ENCODE peak calls at places on chromosomes 7 and 10, in six cellular contexts. U, Z, T, C, J and W are unnamed samples. For H3K9me3, the result is how much of the 10 kb centered on the place peaks cover.

GRCh38 chr7:107387573-107388219 is 82.2 kb upstream of the GPR22 start:
- DNase-seq in C (no peak), U (no peak), Z (peak), J (no peak), T (no peak), W (no peak)

GRCh38 chr7:155455132-155455693 is 2.7 kb upstream of the EN2 start:
- DNase-seq in T (no peak), U (no peak), C (peak), Z (no peak), J (no peak), W (no peak)

GRCh38 chr10:126878594-126878993 is 26.6 kb upstream of the DOCK1 start:
- DNase-seq in T (no peak), J (no peak), U (no peak), C (peak), Z (no peak), W (no peak)

GRCh38 chr7:49279886-49280285 is 355.5 kb downstream of the CDC14C start:
- DNase-seq in C (no peak), J (no peak), Z (no peak), T (no peak), U (no peak), W (no peak)

GRCh38 chr7:91940171-91940570 is 491 bp upstream of the AKAP9 start:
- DNase-seq in U (no peak), T (peak), J (peak), Z (no peak), C (no peak), W (peak)

GRCh38 chr10:128549192-128549591 is 423.0 kb upstream of the MKI67 start:
- DNase-seq in Z (no peak), C (no peak), T (no peak), J (no peak), U (no peak), W (no peak)

GRCh38 chr10:42982886-42983594 is 93.8 kb upstream of the RET start:
- DNase-seq in C (peak), Z (no peak), U (no peak), J (no peak), T (no peak), W (no peak)

GRCh38 chr7:27064169-27064568 is 31.6 kb downstream of the HOXA1 start:
- DNase-seq in Z (no peak), J (no peak), C (no peak), T (no peak), U (no peak), W (no peak)

GRCh38 chr10:117740696-117741222 is 198.2 kb downstream of the EMX2 start:
- DNase-seq in J (no peak), T (no peak), C (no peak), U (no peak), Z (no peak), W (no peak)

GRCh38 chr10:94397549-94398370 is 4.6 kb upstream of the TBC1D12 start:
- DNase-seq in U (no peak), J (no peak), Z (peak), T (no peak), C (no peak), W (no peak)

GRCh38 chr10:67520924-67521520 is 175.0 kb downstream of the CTNNA3 start:
- DNase-seq in C (no peak), U (no peak), J (no peak), T (peak), Z (peak), W (peak)

GRCh38 chr7:13715534-13715933 is 273.9 kb downstream of the ETV1 start:
- DNase-seq in J (no peak), Z (no peak), T (no peak), U (no peak), C (no peak), W (no peak)

GRCh38 chr7:152462995-152463713 is 27.4 kb upstream of the KMT2C start:
- DNase-seq in J (peak), T (no peak), C (no peak), Z (peak), U (no peak), W (no peak)

GRCh38 chr10:111705026-111705425 is 478.5 kb downstream of the GPAM start:
- DNase-seq in U (no peak), T (no peak), C (no peak), J (no peak), Z (no peak), W (no peak)

GRCh38 chr10:73501651-73502050 is 5.8 kb upstream of the PPP3CB start:
- DNase-seq in T (no peak), Z (peak), J (no peak), U (no peak), C (no peak), W (no peak)

GRCh38 chr10:87594181-87594580 is 65.5 kb upstream of the PAPSS2 start:
- DNase-seq in C (no peak), J (no peak), U (no peak), T (no peak), Z (no peak), W (no peak)

GRCh38 chr10:132232981-132233380 is 46.2 kb downstream of the DPYSL4 start:
- DNase-seq in U (no peak), Z (no peak), T (no peak), C (no peak), J (no peak), W (no peak)

GRCh38 chr10:69477968-69478597 is 26.8 kb downstream of the TSPAN15 start:
- DNase-seq in T (no peak), U (no peak), Z (no peak), C (no peak), J (no peak), W (no peak)

GRCh38 chr7:92768501-92769360 is 67.6 kb downstream of the CDK6 start:
- DNase-seq in C (no peak), Z (peak), U (no peak), T (no peak), J (no peak), W (peak)

GRCh38 chr7:45236666-45237065 is 79.1 kb downstream of the RAMP3 start:
- DNase-seq in Z (peak), J (no peak), U (peak), T (no peak), C (no peak), W (no peak)

GRCh38 chr10:97718659-97719142 is 5.2 kb downstream of the MARVELD1 start:
- DNase-seq in C (peak), Z (no peak), U (peak), T (peak), J (peak), W (peak)

GRCh38 chr10:22148956-22149355 is 68.9 kb downstream of the EBLN1 start:
- DNase-seq in T (no peak), C (no peak), Z (peak), J (no peak), U (no peak), W (no peak)

GRCh38 chr7:54015251-54015650 is 526.9 kb upstream of the VSTM2A start:
- DNase-seq in Z (no peak), C (no peak), J (no peak), T (no peak), U (no peak), W (no peak)

GRCh38 chr7:2437136-2437535 is 33.7 kb downstream of the CHST12 start:
- DNase-seq in U (no peak), Z (no peak), J (no peak), T (no peak), C (no peak), W (no peak)

GRCh38 chr7:289209-289755 is 688 bp upstream of the FOXL3 start:
- DNase-seq in J (no peak), T (no peak), U (no peak), Z (no peak), C (peak), W (no peak)

GRCh38 chr7:234041-234711 is 41.8 kb downstream of the FAM20C start:
- DNase-seq in T (peak), J (peak), C (no peak), Z (peak), U (no peak), W (no peak)

GRCh38 chr7:30664184-30664885 is 17.9 kb downstream of the CRHR2 start:
- DNase-seq in T (no peak), J (no peak), Z (no peak), C (peak), U (no peak), W (no peak)

GRCh38 chr10:72808001-72808400 is 85.5 kb upstream of the OIT3 start:
- DNase-seq in Z (no peak), U (no peak), J (no peak), T (no peak), C (no peak), W (no peak)

GRCh38 chr10:122557516-122557915 is 3.0 kb upstream of the DMBT1 start:
- DNase-seq in C (no peak), Z (no peak), T (no peak), J (no peak), U (no peak), W (no peak)

GRCh38 chr10:101062231-101063161 is 707 bp downstream of the KAZALD1 start:
- DNase-seq in Z (peak), U (no peak), C (peak), T (peak), J (peak), W (peak)

DNA sequence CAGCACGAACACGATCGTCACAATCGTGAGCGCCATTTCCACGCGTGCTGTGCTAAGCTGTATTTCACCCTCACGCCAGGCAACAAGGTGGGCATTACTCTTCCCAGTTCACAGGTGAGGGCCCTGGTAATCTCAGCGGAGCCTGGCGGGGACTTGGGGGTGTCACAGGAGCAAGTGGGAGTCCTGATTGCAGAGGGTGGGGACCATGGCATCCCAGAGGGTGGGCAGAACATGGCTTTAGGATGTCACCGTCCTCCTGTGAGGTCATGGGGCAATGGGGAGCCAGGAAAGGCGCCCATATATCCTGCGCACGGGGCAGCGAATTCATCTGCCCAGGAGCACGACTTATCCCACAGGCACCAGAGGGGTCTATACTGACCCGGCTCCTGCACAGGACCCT is 489.8 kb downstream of the DNAJB6 start:
- DNase-seq in T (no peak), J (no peak), Z (no peak), U (no peak), C (peak), W (no peak)
- H3K9me3 ChIP-seq in T (under half), J (under half), Z (half or more), U (under half), C (under half), W (under half)

GRCh38 chr10:113610636-113611601 is 52.9 kb downstream of the NRAP start:
- DNase-seq in Z (no peak), U (no peak), T (peak), C (no peak), J (no peak), W (no peak)
- TF ChIP-seq POLR2A in Z (no peak), U (no peak), T (no peak), C (no peak), J (no peak), W (no peak)

DNA sequence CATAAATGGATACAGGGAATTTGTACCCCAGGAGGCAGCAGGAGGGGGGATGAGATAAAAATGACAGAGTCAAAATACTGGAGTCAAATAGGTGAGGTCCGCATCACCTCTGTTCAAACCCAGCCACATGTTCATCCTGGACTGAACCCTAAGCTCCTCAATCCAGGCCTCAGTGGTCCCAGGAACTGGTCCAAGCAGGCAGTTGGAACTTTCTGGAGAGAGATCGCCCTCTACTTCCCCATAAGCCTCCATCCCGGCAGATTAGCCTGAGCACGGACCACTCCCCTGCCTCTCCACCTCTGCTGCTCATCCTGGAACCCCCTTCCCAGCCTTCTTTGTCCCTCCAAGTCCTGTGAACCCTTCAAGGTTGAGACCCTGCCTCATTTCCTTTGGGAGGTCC is 959.7 kb upstream of the ZNF722 start:
- DNase-seq in T (no peak), C (no peak), U (no peak), Z (no peak), J (no peak), W (no peak)
- H3K9me3 ChIP-seq in T (under half), C (under half), U (under half), Z (half or more), J (under half), W (under half)

GRCh38 chr7:47573758-47574472 is 8.0 kb downstream of the TNS3 start:
- DNase-seq in C (no peak), T (no peak), Z (peak), J (peak), U (no peak), W (peak)

GRCh38 chr7:47572101-47572460 is 9.8 kb downstream of the TNS3 start:
- DNase-seq in U (no peak), C (no peak), Z (no peak), J (no peak), T (no peak), W (no peak)

GRCh38 chr7:47570649-47571050 is 11.3 kb downstream of the TNS3 start:
- DNase-seq in T (no peak), J (peak), U (no peak), Z (peak), C (no peak), W (peak)

GRCh38 chr7:47572939-47573757 is 8.8 kb downstream of the TNS3 start:
- DNase-seq in Z (no peak), U (no peak), J (no peak), C (no peak), T (no peak), W (no peak)

GRCh38 chr7:47571355-47572100 is 10.4 kb downstream of the TNS3 start:
- DNase-seq in J (peak), U (no peak), C (peak), Z (peak), T (no peak), W (peak)
- TF ChIP-seq POLR2A in J (no peak), U (no peak), C (no peak), Z (no peak), T (no peak), W (no peak)

GRCh38 chr10:35439172-35439571 is 102.9 kb downstream of the CCNY start:
- DNase-seq in J (no peak), T (no peak), U (no peak), C (no peak), Z (no peak), W (no peak)

GRCh38 chr10:35442006-35442405 is 105.7 kb downstream of the CCNY start:
- DNase-seq in U (no peak), C (no peak), T (no peak), J (no peak), Z (peak), W (peak)

GRCh38 chr10:35437829-35438228 is 101.5 kb downstream of the CCNY start:
- DNase-seq in C (no peak), Z (no peak), T (no peak), U (no peak), J (no peak), W (no peak)

GRCh38 chr10:35438718-35439117 is 102.4 kb downstream of the CCNY start:
- DNase-seq in T (no peak), Z (no peak), J (no peak), C (no peak), U (no peak), W (no peak)

GRCh38 chr10:35440016-35440415 is 103.7 kb downstream of the CCNY start:
- DNase-seq in Z (no peak), U (no peak), C (no peak), J (no peak), T (no peak), W (no peak)
- H3K9me3 ChIP-seq in Z (under half), U (under half), C (under half), J (under half), T (under half), W (under half)

DNA sequence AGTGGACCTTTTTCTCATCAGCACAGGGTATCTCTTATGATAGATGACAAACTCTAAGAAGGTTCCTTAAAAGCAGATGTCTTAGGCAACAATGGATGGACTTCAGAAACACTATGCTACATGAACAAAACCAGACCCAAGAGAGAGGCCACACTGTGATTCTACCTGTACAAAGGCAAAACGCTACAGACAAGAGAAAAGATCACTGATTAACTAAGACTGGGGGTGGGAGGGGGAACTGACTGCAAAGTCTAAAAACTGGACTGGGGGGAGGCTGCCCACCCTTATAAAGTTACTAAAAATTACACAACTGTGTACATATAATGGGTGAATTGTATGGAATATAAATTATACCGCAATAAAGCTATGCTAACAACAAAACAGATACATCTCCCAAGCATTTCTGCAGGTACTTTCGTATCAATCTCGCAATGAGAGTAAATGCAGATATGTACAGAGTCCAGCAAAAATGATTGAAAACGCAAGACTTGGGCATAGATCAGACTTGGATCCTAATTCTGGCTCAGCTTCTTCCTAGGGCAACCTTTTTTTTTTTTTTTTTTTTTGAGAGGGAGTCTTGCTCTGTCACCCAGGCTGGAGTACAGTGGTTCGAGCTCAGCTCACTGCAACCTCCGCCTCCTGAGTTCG is 179.7 kb downstream of the FAM107B start:
- DNase-seq in T (no peak), C (no peak), Z (no peak), J (no peak), U (no peak), W (no peak)
- TF ChIP-seq POLR2A in T (no peak), C (no peak), Z (no peak), J (no peak), U (no peak), W (no peak)

GRCh38 chr10:52615756-52616419 is 156.7 kb downstream of the MBL2 start:
- DNase-seq in T (no peak), U (no peak), C (no peak), Z (peak), J (no peak), W (no peak)
- H3K9me3 ChIP-seq in T (under half), U (under half), C (under half), Z (under half), J (under half), W (under half)

GRCh38 chr10:36173364-36173763 is 531.3 kb upstream of the FZD8 start:
- DNase-seq in U (no peak), J (no peak), C (no peak), T (no peak), Z (no peak), W (peak)
- TF ChIP-seq POLR2A in U (no peak), J (no peak), C (no peak), T (no peak), Z (no peak), W (no peak)

GRCh38 chr7:87209295-87209924 is 10.1 kb downstream of the TMEM243 start:
- DNase-seq in U (no peak), J (no peak), T (no peak), Z (no peak), C (no peak), W (no peak)

GRCh38 chr7:87204933-87205332 is 14.6 kb downstream of the TMEM243 start:
- DNase-seq in Z (no peak), C (no peak), T (no peak), U (no peak), J (no peak), W (no peak)

GRCh38 chr7:87210506-87210905 is 9.0 kb downstream of the TMEM243 start:
- DNase-seq in T (no peak), J (no peak), U (no peak), Z (no peak), C (no peak), W (no peak)

GRCh38 chr7:87202705-87203104 is 16.8 kb downstream of the TMEM243 start:
- DNase-seq in U (no peak), Z (no peak), T (no peak), C (no peak), J (no peak), W (no peak)

DNA sequence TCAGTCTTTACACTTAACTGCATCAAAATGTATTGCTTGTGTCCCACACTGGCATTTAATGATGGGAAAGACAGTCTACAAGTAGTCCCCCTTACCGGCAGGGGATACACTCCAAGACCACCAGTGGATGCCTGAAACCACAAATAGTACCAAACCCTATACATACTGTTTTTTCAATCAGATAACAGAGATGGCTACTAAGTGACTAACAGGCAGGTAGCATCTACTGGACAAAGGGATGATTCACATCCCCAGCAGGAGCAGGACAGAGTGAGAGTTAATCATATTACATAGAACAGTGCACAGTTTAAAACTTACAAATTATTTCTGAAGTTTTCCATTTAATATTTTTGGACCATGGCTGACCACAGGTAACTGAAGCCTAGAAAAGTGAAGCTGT is 13.2 kb downstream of the TMEM243 start:
- DNase-seq in Z (peak), J (no peak), T (no peak), U (no peak), C (no peak), W (no peak)
- H3K9me3 ChIP-seq in Z (under half), J (under half), T (under half), U (under half), C (under half), W (under half)

DNA sequence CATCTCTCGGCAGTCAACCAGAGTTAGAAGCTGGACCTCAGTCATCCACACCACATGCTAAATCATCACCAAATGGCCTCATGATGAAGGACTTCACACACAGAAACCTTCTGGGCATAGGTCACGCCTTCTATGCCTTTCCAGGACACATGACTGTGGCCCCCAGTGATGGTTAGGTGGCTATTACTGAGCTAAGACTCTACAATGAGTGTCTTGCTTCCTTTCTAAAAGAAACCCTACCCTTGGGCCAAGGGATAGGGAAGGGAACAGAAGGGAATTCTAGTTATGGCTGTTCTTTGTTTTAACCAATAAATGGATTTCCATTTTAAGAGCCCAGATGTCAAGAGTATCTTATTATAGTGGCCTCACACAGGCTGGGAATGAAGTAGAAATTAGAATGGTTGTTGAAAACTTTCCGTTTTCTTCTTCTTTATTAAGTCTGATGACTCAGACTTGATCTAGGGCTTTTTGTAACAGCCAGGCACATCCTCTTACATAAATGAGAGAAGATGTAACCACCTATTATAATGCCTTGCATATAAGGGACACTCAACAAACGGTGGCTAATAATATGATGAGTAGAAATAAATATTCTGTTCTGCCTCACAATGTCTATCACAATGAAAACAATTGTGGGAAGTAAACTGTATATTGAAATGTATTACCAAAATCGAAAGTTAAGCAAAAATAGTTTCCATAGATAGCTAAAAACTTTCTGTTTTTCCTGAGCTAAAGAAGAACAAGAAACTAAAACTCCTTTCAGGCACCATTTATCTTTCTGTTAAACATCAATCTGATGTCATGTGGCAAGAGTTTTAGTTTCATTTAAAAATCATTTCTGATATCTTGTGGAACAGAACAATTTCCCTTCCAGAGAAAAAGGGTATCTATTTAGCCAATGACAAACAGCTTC is 62.5 kb upstream of the TOMM7 start:
- DNase-seq in J (no peak), T (no peak), C (no peak), U (no peak), Z (peak), W (no peak)
- TF ChIP-seq POLR2A in J (no peak), T (no peak), C (no peak), U (no peak), Z (no peak), W (no peak)